ENCODE peak calls at places on chromosomes 16 and 17, in ten cellular contexts. Y is adrenal gland; R is stomach; D is naive thymus-derived CD4-positive, alpha-beta T cell; Z is cardiac fibroblast; I is CD8-positive, alpha-beta memory T cell; U is AG04450; G is colonic mucosa; V is astrocyte of the cerebellum; J is pancreas. F is an unnamed sample.
A peak's percentile ranks its signal among the peaks of the same experiment; 100 is the strongest.

GRCh38 chr16:75062135-75062943 is 54.2 kb downstream of the LDHD start:
- DNase-seq in Y (peak; percentile 74), R (peak; percentile 96), D (no peak), Z (peak; percentile 75), I (no peak), U (no peak), G (no peak), V (no peak), J (peak; percentile 68), F (no peak)

GRCh38 chr16:89322381-89323119 is 105.0 kb downstream of the ZNF778 start:
- DNase-seq in Y (peak; percentile 78), R (no peak), D (no peak), Z (peak; percentile 89), I (no peak), U (peak; percentile 65), G (no peak), V (peak; percentile 69), J (no peak), F (no peak)

GRCh38 chr17:27296427-27296979 is 2.6 kb downstream of the WSB1 start:
- DNase-seq in Y (no peak), R (no peak), D (no peak), Z (peak; percentile 75), I (no peak), U (peak; percentile 38), G (no peak), V (no peak), J (no peak), F (no peak)

GRCh38 chr17:51372345-51373004 is 112.1 kb downstream of the UTP18 start:
- DNase-seq in Y (peak; percentile 61), R (no peak), D (no peak), Z (peak; percentile 54), I (no peak), U (no peak), G (peak; percentile 20), V (no peak), J (no peak), F (peak; percentile 65)

GRCh38 chr17:376936-377863 is 24.6 kb upstream of the RPH3AL start:
- DNase-seq in Y (no peak), R (no peak), D (no peak), Z (no peak), I (no peak), U (no peak), G (no peak), V (no peak), J (no peak), F (no peak)

GRCh38 chr16:86383488-86384262 is 126.7 kb upstream of the FOXF1 start:
- DNase-seq in Y (no peak), R (no peak), D (no peak), Z (peak; percentile 90), I (no peak), U (peak; percentile 78), G (no peak), V (peak; percentile 39), J (no peak), F (no peak)

GRCh38 chr16:19027416-19027815 is 40.0 kb upstream of the COQ7 start:
- DNase-seq in Y (no peak), R (no peak), D (no peak), Z (no peak), I (no peak), U (no peak), G (no peak), V (no peak), J (no peak), F (no peak)

GRCh38 chr17:68694791-68695485 is 93.8 kb upstream of the FAM20A start:
- DNase-seq in Y (no peak), R (no peak), D (no peak), Z (peak; percentile 47), I (no peak), U (no peak), G (no peak), V (no peak), J (no peak), F (no peak)

GRCh38 chr17:5955764-5956163 is 114.4 kb upstream of the WSCD1 start:
- DNase-seq in Y (no peak), R (no peak), D (no peak), Z (no peak), I (no peak), U (no peak), G (no peak), V (no peak), J (no peak), F (no peak)
- H3K4me3 ChIP-seq in Y (no peak overlapping the region), R (no peak overlapping the region), D (no peak overlapping the region), Z (no peak overlapping the region), I (no peak overlapping the region), U (no peak overlapping the region), G (no peak overlapping the region), V (no peak overlapping the region), J (no peak overlapping the region), F (no peak overlapping the region)

DNA sequence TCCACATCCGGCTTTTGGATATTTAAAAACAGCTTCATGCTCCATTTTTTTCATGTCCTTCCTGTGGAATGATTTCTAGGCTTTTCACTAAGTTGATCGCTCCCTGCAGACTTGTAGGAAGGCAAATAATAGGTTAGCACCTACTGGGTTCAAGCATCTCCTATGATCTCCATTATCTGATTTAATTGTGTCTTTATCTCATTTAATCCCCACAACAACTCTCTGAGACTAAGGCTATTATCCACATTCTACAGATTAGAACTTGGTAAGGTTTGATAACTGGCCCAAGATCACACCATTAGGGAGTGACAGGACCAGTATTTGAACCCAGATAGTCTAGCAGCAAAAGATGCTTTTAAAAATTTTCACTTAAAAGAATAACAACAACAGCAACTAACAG is 46.2 kb upstream of the HOXB9 start:
- DNase-seq in Y (no peak), R (no peak), D (no peak), Z (no peak), I (no peak), U (no peak), G (no peak), V (no peak), J (no peak), F (no peak)
- H3K4me3 ChIP-seq in Y (no peak overlapping the region), R (no peak overlapping the region), D (no peak overlapping the region), Z (no peak overlapping the region), I (no peak overlapping the region), U (no peak overlapping the region), G (no peak overlapping the region), V (no peak overlapping the region), J (no peak overlapping the region), F (no peak overlapping the region)

DNA sequence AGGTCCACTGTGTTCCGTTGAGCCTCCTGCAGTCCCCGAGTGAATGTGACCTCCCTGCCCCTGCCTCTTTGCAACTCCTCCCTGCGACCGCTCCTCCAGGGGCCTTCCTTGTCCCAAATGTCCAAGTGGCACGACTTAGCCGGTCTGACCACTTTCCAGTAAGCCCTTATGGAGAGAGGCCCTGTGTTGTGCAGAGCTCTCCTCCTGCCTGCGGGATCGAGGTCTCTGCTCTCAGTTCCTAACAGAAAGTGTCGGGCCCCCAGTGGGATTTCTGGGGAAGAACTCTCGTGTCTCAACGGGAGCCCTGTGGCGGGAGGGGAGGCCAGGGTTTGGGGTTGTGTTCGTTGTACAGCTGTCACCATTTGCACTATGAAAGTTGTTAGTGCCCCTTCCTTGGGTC is 234.3 kb downstream of the SEC14L1 start:
- DNase-seq in Y (no peak), R (peak; percentile 60), D (no peak), Z (no peak), I (no peak), U (no peak), G (no peak), V (no peak), J (peak; percentile 56), F (no peak)
- H3K4me3 ChIP-seq in Y (no peak overlapping the region), R (peak overlapping the region; percentile 76), D (peak overlapping the region; percentile 98), Z (peak overlapping the region; percentile 80), I (peak overlapping the region; percentile 90), U (peak overlapping the region; percentile 91), G (peak overlapping the region; percentile 57), V (peak overlapping the region; percentile 88), J (peak overlapping the region; percentile 57), F (no peak overlapping the region)

GRCh38 chr17:46770439-46770817 is 48.1 kb downstream of the WNT3 start:
- DNase-seq in Y (no peak), R (no peak), D (no peak), Z (no peak), I (no peak), U (no peak), G (no peak), V (no peak), J (peak; percentile 60), F (no peak)
- H3K4me3 ChIP-seq in Y (no peak overlapping the region), R (peak overlapping the region; percentile 59), D (no peak overlapping the region), Z (no peak overlapping the region), I (no peak overlapping the region), U (no peak overlapping the region), G (no peak overlapping the region), V (peak overlapping the region; percentile 37), J (no peak overlapping the region), F (no peak overlapping the region)

GRCh38 chr17:48756816-48757215 is 28.3 kb upstream of the HOXB13 start:
- DNase-seq in Y (no peak), R (peak; percentile 81), D (no peak), Z (no peak), I (no peak), U (no peak), G (peak; percentile 67), V (no peak), J (no peak), F (peak; percentile 99)

GRCh38 chr17:48755346-48755745 is 26.8 kb upstream of the HOXB13 start:
- DNase-seq in Y (no peak), R (no peak), D (no peak), Z (no peak), I (no peak), U (no peak), G (no peak), V (no peak), J (no peak), F (no peak)

GRCh38 chr17:48753794-48754499 is 25.4 kb upstream of the HOXB13 start:
- DNase-seq in Y (peak; percentile 54), R (no peak), D (no peak), Z (no peak), I (no peak), U (no peak), G (no peak), V (no peak), J (no peak), F (no peak)

GRCh38 chr17:48752399-48753288 is 24.1 kb upstream of the HOXB13 start:
- DNase-seq in Y (no peak), R (no peak), D (no peak), Z (no peak), I (no peak), U (no peak), G (no peak), V (no peak), J (no peak), F (no peak)

DNA sequence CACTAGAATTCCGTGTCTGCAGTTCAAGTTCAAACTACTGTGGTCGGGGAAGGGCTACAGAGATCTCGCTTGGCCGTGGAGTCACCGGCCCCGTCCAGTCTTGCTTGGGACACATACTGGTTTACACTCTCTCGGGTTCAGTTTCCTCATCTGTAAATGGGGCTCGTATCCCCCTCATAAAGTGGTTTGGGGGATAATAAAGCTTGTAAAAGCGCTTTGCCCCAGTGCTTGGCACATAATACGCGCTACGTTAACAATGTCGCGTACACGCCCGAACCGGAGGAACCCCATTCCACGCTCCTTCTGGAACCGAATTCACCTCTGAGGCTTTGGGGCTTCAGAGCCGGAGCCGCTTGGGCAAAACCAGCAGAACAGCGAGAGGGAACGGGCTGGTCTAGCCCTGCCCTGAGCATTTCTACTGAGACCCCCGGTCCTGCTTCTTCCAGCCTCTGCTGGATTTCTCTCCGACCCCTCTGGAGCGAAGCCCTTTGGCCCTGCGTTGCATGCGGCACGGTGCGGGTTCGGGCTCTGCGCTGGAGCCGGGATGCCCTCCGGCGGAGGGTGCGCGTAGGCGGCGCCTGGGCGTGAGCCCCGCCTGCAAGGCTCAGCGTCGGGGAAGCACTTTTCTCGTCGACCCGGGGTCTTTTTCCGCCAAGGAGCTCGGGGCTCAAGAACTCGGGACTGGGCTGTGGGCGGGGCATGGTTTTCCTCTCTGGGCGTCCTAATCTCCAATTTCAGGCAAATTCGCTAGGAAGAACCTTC is 26.1 kb upstream of the HOXB13 start:
- DNase-seq in Y (no peak), R (no peak), D (no peak), Z (no peak), I (no peak), U (no peak), G (no peak), V (no peak), J (no peak), F (no peak)
- H3K4me3 ChIP-seq in Y (no peak overlapping the region), R (no peak overlapping the region), D (no peak overlapping the region), Z (no peak overlapping the region), I (no peak overlapping the region), U (no peak overlapping the region), G (no peak overlapping the region), V (no peak overlapping the region), J (no peak overlapping the region), F (no peak overlapping the region)